ENCODE peak calls at places on chromosomes 1 and 21, in five cellular contexts. C is cardiac muscle cell, Q is upper lobe of left lung, J is GM23248, I is mammary epithelial cell. E is an unnamed sample.

GRCh38 chr1:198734323-198735008 is 95.6 kb downstream of the PTPRC start:
- DNase-seq in J (no peak), C (no peak), I (no peak), Q (no peak), E (no peak)

GRCh38 chr1:29455781-29456180 is 219.5 kb downstream of the PTPRU start:
- DNase-seq in I (no peak), Q (no peak), C (no peak), J (no peak), E (no peak)

GRCh38 chr1:10193340-10193739 is 17.0 kb upstream of the KIF1B start:
- DNase-seq in Q (no peak), C (no peak), J (no peak), I (no peak), E (no peak)

GRCh38 chr1:43427524-43427923 is 26.2 kb downstream of the HYI start:
- DNase-seq in I (no peak), Q (no peak), C (no peak), J (no peak), E (no peak)

GRCh38 chr1:9371391-9371935 is 78.8 kb downstream of the SPSB1 start:
- DNase-seq in C (peak; percentile 23), I (no peak), Q (no peak), J (peak; percentile 51), E (no peak)

GRCh38 chr1:155001438-155001687 is 1.2 kb upstream of the ZBTB7B start:
- DNase-seq in C (no peak), Q (no peak), I (no peak), J (no peak), E (no peak)

GRCh38 chr1:56339786-56340465 is 239.4 kb downstream of the PLPP3 start:
- DNase-seq in J (no peak), I (no peak), Q (no peak), C (no peak), E (no peak)

GRCh38 chr21:31366825-31367224 is 22.8 kb upstream of the TIAM1 start:
- DNase-seq in C (no peak), J (peak; percentile 70), I (peak; percentile 95), Q (no peak), E (no peak)

GRCh38 chr1:157577420-157577819 is 20.5 kb downstream of the FCRL4 start:
- DNase-seq in J (peak; percentile 1), C (no peak), I (no peak), Q (no peak), E (no peak)

GRCh38 chr1:93680121-93681094 is 1.2 kb downstream of the BCAR3 start:
- DNase-seq in C (peak; percentile 72), J (peak; percentile 95), I (peak; percentile 84), Q (peak; percentile 86), E (peak; percentile 91)

GRCh38 chr1:22273686-22274681 is 131.1 kb upstream of the WNT4 start:
- DNase-seq in C (no peak), Q (no peak), I (no peak), J (peak; percentile 34), E (no peak)

GRCh38 chr1:230176871-230177411 is 109.9 kb downstream of the GALNT2 start:
- DNase-seq in C (no peak), J (peak; percentile 68), I (no peak), Q (no peak), E (no peak)

GRCh38 chr1:2543543-2544092 is 12.6 kb upstream of the TNFRSF14 start:
- DNase-seq in J (peak; percentile 46), C (peak; percentile 46), I (no peak), Q (peak; percentile 84), E (no peak)

GRCh38 chr1:67468066-67468718 is 38.0 kb upstream of the SERBP1 start:
- DNase-seq in Q (no peak), I (peak; percentile 41), C (no peak), J (peak; percentile 47), E (no peak)

GRCh38 chr1:58318157-58318665 is 228.3 kb downstream of the OMA1 start:
- DNase-seq in C (no peak), Q (no peak), J (peak; percentile 14), I (no peak), E (no peak)

GRCh38 chr1:92486251-92487077 is at the start of gene GFI1:
- DNase-seq in I (peak; percentile 19), J (peak; percentile 62), Q (peak; percentile 91), C (peak; percentile 42), E (no peak)

GRCh38 chr1:59414406-59415133 is 117.7 kb downstream of the FGGY start:
- DNase-seq in C (no peak), J (peak; percentile 45), I (no peak), Q (no peak), E (no peak)

GRCh38 chr21:35861656-35862055 is 198.7 kb downstream of the SETD4 start:
- DNase-seq in I (no peak), C (no peak), J (peak; percentile 31), Q (no peak), E (no peak)

GRCh38 chr1:198597690-198598430 is 41.0 kb upstream of the PTPRC start:
- DNase-seq in I (no peak), J (no peak), Q (no peak), C (no peak), E (no peak)

GRCh38 chr1:2643414-2644077 is 10.7 kb upstream of the MMEL1 start:
- DNase-seq in J (no peak), I (no peak), Q (peak; percentile 57), C (no peak), E (no peak)

GRCh38 chr1:247494746-247495145 is 36.8 kb upstream of the OR2B11 start:
- DNase-seq in I (no peak), Q (no peak), C (no peak), J (peak; percentile 11), E (no peak)

GRCh38 chr1:35768350-35769187 is 1.2 kb downstream of the CLSPN start:
- DNase-seq in Q (no peak), I (no peak), C (no peak), J (peak; percentile 18), E (no peak)

GRCh38 chr1:27592600-27593340 is 11.2 kb downstream of the AHDC1 start:
- DNase-seq in C (peak; percentile 48), J (no peak), Q (no peak), I (no peak), E (no peak)

GRCh38 chr1:93675931-93676330 is 5.7 kb downstream of the BCAR3 start:
- DNase-seq in J (peak; percentile 48), Q (no peak), I (no peak), C (no peak), E (no peak)

GRCh38 chr1:43197343-43198127 is 25.4 kb downstream of the CFAP57 start:
- DNase-seq in J (no peak), Q (no peak), C (no peak), I (no peak), E (no peak)

GRCh38 chr1:111851552-111851951 is 95.9 kb downstream of the DDX20 start:
- DNase-seq in I (peak; percentile 2), J (no peak), C (no peak), Q (no peak), E (no peak)

GRCh38 chr1:173134029-173134428 is 73.1 kb downstream of the TNFSF4 start:
- DNase-seq in C (no peak), J (peak; percentile 39), Q (no peak), I (no peak), E (no peak)

GRCh38 chr1:26533951-26534514 is 4.5 kb downstream of the RPS6KA1 start:
- DNase-seq in Q (no peak), I (no peak), C (no peak), J (no peak), E (no peak)

GRCh38 chr1:12229835-12230548 is at the start of gene VPS13D:
- DNase-seq in C (peak; percentile 94), Q (peak; percentile 98), J (peak; percentile 95), I (peak; percentile 72), E (peak; percentile 92)

GRCh38 chr1:44014365-44015104 is 16.7 kb downstream of the SLC6A9 start:
- DNase-seq in J (no peak), C (no peak), Q (no peak), I (no peak), E (no peak)

GRCh38 chr1:100343897-100344296 is 8.4 kb upstream of the CDC14A start:
- DNase-seq in C (no peak), I (no peak), J (no peak), Q (no peak), E (no peak)

DNA sequence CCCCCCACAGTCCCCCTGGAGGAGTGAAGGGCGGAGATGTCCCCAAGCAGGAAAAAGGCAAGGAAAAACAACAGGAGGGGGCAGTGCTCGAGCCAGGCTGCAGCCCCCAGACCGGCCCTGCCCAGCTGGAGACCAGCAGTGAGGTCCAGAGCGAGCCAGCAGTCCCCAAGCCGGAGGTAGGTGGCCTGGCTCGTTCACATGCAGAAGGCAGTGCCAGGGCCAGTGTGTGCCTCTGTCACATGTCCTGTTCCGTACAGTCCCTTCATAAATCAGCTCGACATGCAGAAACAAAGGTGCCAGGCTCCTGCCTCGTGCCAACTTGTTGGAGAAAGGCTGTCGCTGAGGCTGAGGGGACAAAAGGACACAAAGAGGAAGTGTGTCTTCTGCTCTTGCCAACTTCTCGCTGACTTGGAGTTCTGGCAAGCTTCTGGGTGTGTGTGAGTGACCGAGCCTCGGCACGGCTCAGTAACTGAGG is 24.1 kb upstream of the MPZL1 start:
- DNase-seq in Q (peak; percentile 32), C (no peak), J (no peak), I (no peak), E (no peak)
- H3K4me3 ChIP-seq in Q (no peak overlapping the region), C (no peak overlapping the region), J (no peak overlapping the region), I (no peak overlapping the region), E (no peak overlapping the region)

GRCh38 chr1:236083650-236084385 is 18.9 kb upstream of the NID1 start:
- DNase-seq in C (peak; percentile 22), J (peak; percentile 57), I (peak; percentile 83), Q (no peak), E (no peak)
- H3K4me3 ChIP-seq in C (no peak overlapping the region), J (no peak overlapping the region), I (peak overlapping the region; percentile 42), Q (no peak overlapping the region), E (no peak overlapping the region)

GRCh38 chr1:17596186-17596585 is 56.7 kb downstream of the ARHGEF10L start:
- DNase-seq in J (no peak), I (no peak), Q (no peak), C (peak; percentile 63), E (no peak)

GRCh38 chr1:17591814-17592430 is 52.4 kb downstream of the ARHGEF10L start:
- DNase-seq in I (no peak), C (no peak), J (no peak), Q (no peak), E (no peak)

GRCh38 chr1:17595602-17595925 is 56.1 kb downstream of the ARHGEF10L start:
- DNase-seq in I (no peak), Q (no peak), C (no peak), J (no peak), E (no peak)

GRCh38 chr1:17594690-17595601 is 55.4 kb downstream of the ARHGEF10L start:
- DNase-seq in Q (no peak), J (peak; percentile 61), C (no peak), I (peak; percentile 13), E (no peak)

GRCh38 chr1:17594026-17594425 is 54.5 kb downstream of the ARHGEF10L start:
- DNase-seq in I (no peak), C (no peak), Q (no peak), J (peak; percentile 14), E (no peak)
- H3K4me3 ChIP-seq in I (no peak overlapping the region), C (no peak overlapping the region), Q (no peak overlapping the region), J (no peak overlapping the region), E (no peak overlapping the region)

GRCh38 chr1:45772971-45773370 is 22.5 kb upstream of the IPP start:
- DNase-seq in C (no peak), I (no peak), Q (no peak), J (no peak), E (no peak)

DNA sequence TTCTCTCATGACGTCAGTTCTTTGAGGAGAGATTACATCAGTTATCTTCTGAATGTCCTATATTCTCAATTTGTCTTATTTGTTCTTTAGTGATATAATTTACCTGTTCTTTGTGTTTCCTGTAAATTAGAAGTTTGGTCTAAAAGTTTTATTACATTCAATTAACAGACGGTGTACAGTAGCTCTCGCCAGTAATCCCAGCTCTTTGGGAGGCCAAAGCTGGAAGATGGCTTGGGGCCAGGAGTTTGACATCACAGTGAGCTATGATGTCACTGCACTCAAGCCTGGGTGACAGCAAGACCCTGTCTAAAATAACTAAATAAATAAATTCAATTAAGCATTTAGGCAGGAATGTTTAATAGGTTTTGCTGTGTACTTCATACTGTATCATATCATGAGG is 25.3 kb upstream of the IPP start:
- DNase-seq in C (no peak), J (no peak), Q (no peak), I (no peak), E (no peak)
- H3K4me3 ChIP-seq in C (no peak overlapping the region), J (no peak overlapping the region), Q (no peak overlapping the region), I (no peak overlapping the region), E (no peak overlapping the region)